ENCODE peak calls at places on chromosomes 1 and 21, in five cellular contexts. One of them, this sample, is unnamed.

GRCh38 chr1:235011599-235012435 is 116.8 kb downstream of the TOMM20 start:
- DNase-seq in HEK293T: no peak
- DNase-seq in HepG2: no peak
- DNase-seq in GM12878: peak
- DNase-seq in H1: no peak
- DNase-seq in this sample: no peak

GRCh38 chr1:228876187-228876586 is 140.9 kb downstream of the RHOU start:
- DNase-seq in HEK293T: no peak
- DNase-seq in HepG2: no peak
- DNase-seq in GM12878: no peak
- DNase-seq in H1: no peak
- DNase-seq in this sample: no peak

GRCh38 chr1:93744299-93744988 is 62.8 kb upstream of the BCAR3 start:
- DNase-seq in HEK293T: no peak
- DNase-seq in HepG2: no peak
- DNase-seq in GM12878: peak
- DNase-seq in H1: no peak
- DNase-seq in this sample: no peak

GRCh38 chr1:56672579-56672978 is 27.5 kb downstream of the PRKAA2 start:
- DNase-seq in HEK293T: no peak
- DNase-seq in HepG2: no peak
- DNase-seq in GM12878: no peak
- DNase-seq in H1: no peak
- DNase-seq in this sample: no peak

GRCh38 chr1:112882271-112882744 is 73.7 kb downstream of the SLC16A1 start:
- DNase-seq in HEK293T: no peak
- DNase-seq in HepG2: no peak
- DNase-seq in GM12878: no peak
- DNase-seq in H1: no peak
- DNase-seq in this sample: no peak

GRCh38 chr1:97063532-97063931 is 341.9 kb downstream of the PTBP2 start:
- DNase-seq in HEK293T: no peak
- DNase-seq in HepG2: peak
- DNase-seq in GM12878: no peak
- DNase-seq in H1: no peak
- DNase-seq in this sample: no peak

GRCh38 chr21:16195476-16195875 is 465.7 kb downstream of the USP25 start:
- DNase-seq in HEK293T: no peak
- DNase-seq in HepG2: no peak
- DNase-seq in GM12878: no peak
- DNase-seq in H1: no peak
- DNase-seq in this sample: no peak

GRCh38 chr1:147853391-147853790 is 49.2 kb upstream of the GJA8 start:
- DNase-seq in HEK293T: no peak
- DNase-seq in HepG2: no peak
- DNase-seq in GM12878: no peak
- DNase-seq in H1: no peak
- DNase-seq in this sample: no peak

GRCh38 chr1:227541796-227542152 is 21.6 kb upstream of the ZNF678 start:
- DNase-seq in HEK293T: no peak
- DNase-seq in HepG2: no peak
- DNase-seq in GM12878: no peak
- DNase-seq in H1: no peak
- DNase-seq in this sample: no peak

GRCh38 chr21:45417951-45418300 is 13.0 kb downstream of the COL18A1 start:
- DNase-seq in HEK293T: no peak
- DNase-seq in HepG2: no peak
- DNase-seq in GM12878: no peak
- DNase-seq in H1: no peak
- DNase-seq in this sample: no peak

GRCh38 chr1:17120962-17121837 is 1.9 kb upstream of the PADI2 start:
- DNase-seq in HEK293T: no peak
- DNase-seq in HepG2: peak
- DNase-seq in GM12878: no peak
- DNase-seq in H1: no peak
- DNase-seq in this sample: no peak

DNA sequence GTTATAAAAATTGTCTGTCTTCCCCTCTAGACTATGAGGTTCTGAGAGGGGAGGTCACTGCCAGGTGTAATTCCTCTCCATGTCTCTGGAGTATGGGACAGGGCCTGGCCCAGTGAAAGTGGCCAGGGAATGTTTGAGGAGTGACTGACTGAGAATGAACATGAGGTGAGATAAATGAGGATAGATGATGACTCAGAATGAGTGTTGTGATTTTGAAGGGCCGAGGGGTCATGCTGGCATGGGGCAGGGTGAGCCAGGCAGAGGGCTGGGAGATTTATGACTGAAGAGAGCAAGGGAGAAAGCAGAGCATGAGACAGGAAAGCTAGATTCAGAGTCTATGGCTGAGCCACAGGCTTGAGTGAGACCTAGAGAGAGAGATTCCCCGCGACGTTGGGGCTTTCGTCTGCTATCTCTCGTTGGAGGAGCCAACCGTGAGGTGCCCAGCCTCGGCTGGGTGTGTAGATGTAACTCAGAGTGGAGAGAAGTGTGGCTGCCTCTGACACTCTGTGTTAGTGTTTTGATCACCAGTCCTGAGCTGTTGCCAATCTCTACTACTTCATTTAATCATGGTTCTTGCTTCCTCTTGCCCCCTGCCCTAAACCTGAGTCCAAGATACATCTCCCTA is 50.1 kb downstream of the FOXD2 start:
- DNase-seq in HEK293T: no peak
- DNase-seq in HepG2: no peak
- DNase-seq in GM12878: no peak
- DNase-seq in H1: no peak
- DNase-seq in this sample: no peak
- TF ChIP-seq SUZ12 in HEK293T: no peak
- TF ChIP-seq SUZ12 in HepG2: no peak
- TF ChIP-seq SUZ12 in GM12878: no peak
- TF ChIP-seq SUZ12 in H1: no peak
- TF ChIP-seq SUZ12 in this sample: no peak

GRCh38 chr1:161244888-161245287 is 6.9 kb upstream of the NR1I3 start:
- DNase-seq in HEK293T: no peak
- DNase-seq in HepG2: no peak
- DNase-seq in GM12878: no peak
- DNase-seq in H1: no peak
- DNase-seq in this sample: no peak
- TF ChIP-seq SUZ12 in HEK293T: no peak
- TF ChIP-seq SUZ12 in HepG2: no peak
- TF ChIP-seq SUZ12 in GM12878: no peak
- TF ChIP-seq SUZ12 in H1: no peak
- TF ChIP-seq SUZ12 in this sample: no peak

GRCh38 chr1:67589519-67590233 is 95.3 kb upstream of the GADD45A start:
- DNase-seq in HEK293T: no peak
- DNase-seq in HepG2: no peak
- DNase-seq in GM12878: no peak
- DNase-seq in H1: no peak
- DNase-seq in this sample: no peak

GRCh38 chr1:67584938-67585337 is 100.1 kb upstream of the GADD45A start:
- DNase-seq in HEK293T: no peak
- DNase-seq in HepG2: no peak
- DNase-seq in GM12878: no peak
- DNase-seq in H1: no peak
- DNase-seq in this sample: no peak

GRCh38 chr1:67583462-67583950 is 101.5 kb upstream of the GADD45A start:
- DNase-seq in HEK293T: no peak
- DNase-seq in HepG2: no peak
- DNase-seq in GM12878: no peak
- DNase-seq in H1: no peak
- DNase-seq in this sample: no peak

GRCh38 chr1:67588186-67588865 is 96.7 kb upstream of the GADD45A start:
- DNase-seq in HEK293T: no peak
- DNase-seq in HepG2: no peak
- DNase-seq in GM12878: no peak
- DNase-seq in H1: no peak
- DNase-seq in this sample: no peak

GRCh38 chr1:67586596-67586995 is 98.4 kb upstream of the GADD45A start:
- DNase-seq in HEK293T: no peak
- DNase-seq in HepG2: no peak
- DNase-seq in GM12878: no peak
- DNase-seq in H1: no peak
- DNase-seq in this sample: no peak
- TF ChIP-seq SUZ12 in HEK293T: no peak
- TF ChIP-seq SUZ12 in HepG2: no peak
- TF ChIP-seq SUZ12 in GM12878: no peak
- TF ChIP-seq SUZ12 in H1: no peak
- TF ChIP-seq SUZ12 in this sample: no peak

GRCh38 chr1:70499695-70500094 is 88.6 kb downstream of the CTH start:
- DNase-seq in HEK293T: no peak
- DNase-seq in HepG2: no peak
- DNase-seq in GM12878: no peak
- DNase-seq in H1: no peak
- DNase-seq in this sample: no peak
- TF ChIP-seq SUZ12 in HEK293T: no peak
- TF ChIP-seq SUZ12 in HepG2: no peak
- TF ChIP-seq SUZ12 in GM12878: no peak
- TF ChIP-seq SUZ12 in H1: no peak
- TF ChIP-seq SUZ12 in this sample: no peak

DNA sequence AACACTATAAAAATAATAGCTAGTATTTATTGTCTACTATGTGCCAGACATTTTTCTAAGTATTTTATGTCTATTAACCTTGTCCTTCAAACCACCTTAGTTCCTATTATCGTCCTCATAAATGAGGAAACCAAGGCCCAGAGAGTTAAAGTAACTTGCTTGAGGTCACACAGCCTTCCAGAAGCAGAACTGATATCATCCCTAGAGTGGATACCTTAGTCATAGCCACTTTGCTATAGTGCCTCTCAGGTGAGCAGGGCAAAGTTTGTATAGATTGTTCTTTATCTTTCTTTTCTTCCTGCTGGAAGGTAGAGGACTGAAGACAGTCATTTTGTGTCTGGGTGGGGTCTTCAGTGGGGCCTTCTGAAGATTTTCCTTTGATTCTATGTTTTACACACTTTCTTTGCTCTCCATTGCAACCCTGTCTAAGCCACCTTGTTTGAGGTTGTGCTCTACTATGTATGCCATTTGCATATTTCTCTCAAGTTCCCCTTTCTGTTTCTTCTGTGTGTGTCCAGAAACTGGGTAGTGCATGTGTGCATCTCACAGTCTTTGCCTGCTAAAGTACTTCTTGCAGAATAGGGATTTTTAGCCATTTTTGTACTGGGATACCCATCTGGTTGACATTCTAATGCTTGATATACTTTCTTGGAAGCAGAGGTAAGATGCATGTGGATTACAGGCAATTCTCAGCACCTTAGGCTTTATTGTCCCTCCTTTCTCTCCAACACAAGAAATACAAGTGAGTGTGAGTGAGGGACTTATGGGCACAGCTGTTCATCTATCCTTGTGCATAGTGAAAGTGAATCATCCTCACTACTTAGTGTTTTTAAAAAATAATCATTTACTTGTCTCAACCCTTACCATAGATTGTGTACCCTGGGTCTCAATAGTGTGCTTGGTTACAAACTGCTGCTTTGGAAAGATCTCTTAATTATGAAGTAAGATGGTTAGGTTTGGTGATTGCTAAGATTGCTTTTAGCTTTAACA is 207.6 kb upstream of the HMCN1 start:
- DNase-seq in HEK293T: no peak
- DNase-seq in HepG2: no peak
- DNase-seq in GM12878: peak
- DNase-seq in H1: no peak
- DNase-seq in this sample: no peak
- TF ChIP-seq SUZ12 in HEK293T: no peak
- TF ChIP-seq SUZ12 in HepG2: no peak
- TF ChIP-seq SUZ12 in GM12878: no peak
- TF ChIP-seq SUZ12 in H1: no peak
- TF ChIP-seq SUZ12 in this sample: no peak

GRCh38 chr21:42461185-42461520 is 34.9 kb downstream of the RSPH1 start:
- DNase-seq in HEK293T: no peak
- DNase-seq in HepG2: no peak
- DNase-seq in GM12878: no peak
- DNase-seq in H1: no peak
- DNase-seq in this sample: no peak

GRCh38 chr21:42461881-42462877 is 33.8 kb downstream of the RSPH1 start:
- DNase-seq in HEK293T: no peak
- DNase-seq in HepG2: no peak
- DNase-seq in GM12878: no peak
- DNase-seq in H1: no peak
- DNase-seq in this sample: no peak

GRCh38 chr21:42466700-42467612 is 29.1 kb downstream of the RSPH1 start:
- DNase-seq in HEK293T: peak
- DNase-seq in HepG2: peak
- DNase-seq in GM12878: no peak
- DNase-seq in H1: no peak
- DNase-seq in this sample: no peak

GRCh38 chr21:42465008-42465878 is 30.8 kb downstream of the RSPH1 start:
- DNase-seq in HEK293T: no peak
- DNase-seq in HepG2: no peak
- DNase-seq in GM12878: peak
- DNase-seq in H1: no peak
- DNase-seq in this sample: no peak

GRCh38 chr21:42463861-42464515 is 32.0 kb downstream of the RSPH1 start:
- DNase-seq in HEK293T: peak
- DNase-seq in HepG2: peak
- DNase-seq in GM12878: no peak
- DNase-seq in H1: peak
- DNase-seq in this sample: no peak
- TF ChIP-seq SUZ12 in HEK293T: no peak
- TF ChIP-seq SUZ12 in HepG2: no peak
- TF ChIP-seq SUZ12 in GM12878: no peak
- TF ChIP-seq SUZ12 in H1: no peak
- TF ChIP-seq SUZ12 in this sample: no peak

GRCh38 chr1:210298296-210298695 is 30.4 kb upstream of the HHAT start:
- DNase-seq in HEK293T: no peak
- DNase-seq in HepG2: no peak
- DNase-seq in GM12878: no peak
- DNase-seq in H1: no peak
- DNase-seq in this sample: no peak
- TF ChIP-seq SUZ12 in HEK293T: no peak
- TF ChIP-seq SUZ12 in HepG2: no peak
- TF ChIP-seq SUZ12 in GM12878: no peak
- TF ChIP-seq SUZ12 in H1: no peak
- TF ChIP-seq SUZ12 in this sample: no peak

GRCh38 chr1:177088974-177089373 is 75.5 kb downstream of the ASTN1 start:
- DNase-seq in HEK293T: no peak
- DNase-seq in HepG2: no peak
- DNase-seq in GM12878: no peak
- DNase-seq in H1: no peak
- DNase-seq in this sample: no peak
- TF ChIP-seq SUZ12 in HEK293T: no peak
- TF ChIP-seq SUZ12 in HepG2: no peak
- TF ChIP-seq SUZ12 in GM12878: no peak
- TF ChIP-seq SUZ12 in H1: no peak
- TF ChIP-seq SUZ12 in this sample: no peak